ENCODE peak calls at places on chromosomes 12 and 14, in eight cellular contexts. W is PC-9, T is mammary epithelial cell, E is PC-3, B is MM.1S, D is GM23248, K is hepatocyte, M is HCT116. P is an unnamed sample.

GRCh38 chr12:4787965-4788364 is 67.8 kb downstream of the GALNT8 start:
- DNase-seq in D (no peak), W (no peak), T (no peak), K (no peak), B (no peak), M (no peak), E (no peak), P (no peak)

GRCh38 chr12:44465139-44465538 is 411.0 kb downstream of the NELL2 start:
- DNase-seq in D (no peak), T (no peak), E (peak; percentile 15), M (peak; percentile 3), W (no peak), K (peak; percentile 8), B (no peak), P (peak; percentile 9)

GRCh38 chr14:42715316-42715715 is 1108.6 kb downstream of the LRFN5 start:
- DNase-seq in B (no peak), D (peak; percentile 74), K (no peak), W (no peak), E (peak; percentile 69), T (no peak), M (no peak), P (no peak)

GRCh38 chr12:58030566-58031279 is 89.4 kb downstream of the ATP23 start:
- DNase-seq in B (no peak), K (no peak), D (peak; percentile 82), E (peak; percentile 83), T (peak; percentile 97), W (peak; percentile 18), M (no peak), P (no peak)

GRCh38 chr12:71128191-71128590 is 29.6 kb downstream of the TSPAN8 start:
- DNase-seq in B (no peak), T (no peak), W (no peak), D (no peak), M (no peak), K (no peak), E (no peak), P (peak; percentile 6)

GRCh38 chr12:958449-959123 is 9.1 kb upstream of the RAD52 start:
- DNase-seq in D (peak; percentile 51), E (peak; percentile 4), K (no peak), B (no peak), T (no peak), W (no peak), M (no peak), P (peak; percentile 11)

GRCh38 chr14:71289536-71289935 is 382.3 kb downstream of the PCNX1 start:
- DNase-seq in E (peak; percentile 95), T (no peak), W (peak; percentile 7), B (peak; percentile 91), M (no peak), D (no peak), K (no peak), P (no peak)

GRCh38 chr14:20652996-20653975 is 11.8 kb upstream of the OR6S1 start:
- DNase-seq in E (no peak), M (peak; percentile 91), B (no peak), T (peak; percentile 90), W (no peak), K (peak; percentile 59), D (peak; percentile 52), P (peak; percentile 85)

GRCh38 chr14:89851031-89851430 is 103.5 kb downstream of the EFCAB11 start:
- DNase-seq in B (no peak), M (no peak), E (no peak), T (no peak), K (no peak), D (no peak), W (no peak), P (no peak)

GRCh38 chr14:71130491-71131179 is 223.4 kb downstream of the PCNX1 start:
- DNase-seq in M (no peak), K (no peak), W (peak; percentile 55), E (peak; percentile 81), T (peak; percentile 27), B (no peak), D (peak; percentile 75), P (no peak)

GRCh38 chr12:41983896-41984295 is 160.8 kb downstream of the GXYLT1 start:
- DNase-seq in M (no peak), B (no peak), D (no peak), K (no peak), W (no peak), T (no peak), E (no peak), P (no peak)

GRCh38 chr14:61690982-61691381 is 4.3 kb upstream of the HIF1A start:
- DNase-seq in K (no peak), M (no peak), T (no peak), D (no peak), W (no peak), E (no peak), B (no peak), P (no peak)

GRCh38 chr14:92719890-92720323 is 28.5 kb downstream of the LGMN start:
- DNase-seq in T (no peak), K (peak; percentile 66), E (peak; percentile 93), M (no peak), B (no peak), W (no peak), D (peak; percentile 37), P (no peak)

GRCh38 chr14:92726933-92727262 is 21.5 kb downstream of the LGMN start:
- DNase-seq in E (no peak), K (no peak), M (no peak), D (no peak), T (no peak), W (no peak), B (no peak), P (no peak)

GRCh38 chr14:92728781-92729364 is 19.6 kb downstream of the LGMN start:
- DNase-seq in B (no peak), E (peak; percentile 92), D (no peak), W (peak; percentile 48), K (no peak), T (peak; percentile 89), M (no peak), P (no peak)

GRCh38 chr14:92726135-92726932 is 22.1 kb downstream of the LGMN start:
- DNase-seq in M (peak; percentile 39), D (peak; percentile 94), W (peak; percentile 69), E (peak; percentile 88), K (peak; percentile 79), B (no peak), T (peak; percentile 66), P (no peak)

GRCh38 chr14:92724516-92725340 is 23.7 kb downstream of the LGMN start:
- DNase-seq in T (no peak), K (peak; percentile 53), W (no peak), E (no peak), M (no peak), B (no peak), D (no peak), P (peak; percentile 30)
- H3K27ac ChIP-seq in T (no peak overlapping the region), K (peak overlapping the region; percentile 79), W (no peak overlapping the region), E (no peak overlapping the region), M (no peak overlapping the region), B (no peak overlapping the region), D (no peak overlapping the region), P (no peak overlapping the region)

GRCh38 chr12:47356129-47356622 is 276.4 kb upstream of the AMIGO2 start:
- DNase-seq in D (no peak), M (no peak), B (no peak), W (no peak), K (no peak), T (no peak), E (no peak), P (no peak)

GRCh38 chr12:47361389-47362031 is 281.8 kb upstream of the AMIGO2 start:
- DNase-seq in T (peak; percentile 84), W (no peak), E (no peak), M (no peak), K (no peak), D (no peak), B (peak; percentile 79), P (no peak)

GRCh38 chr12:47362131-47362686 is 282.4 kb upstream of the AMIGO2 start:
- DNase-seq in D (no peak), W (no peak), B (no peak), E (no peak), M (no peak), T (no peak), K (no peak), P (no peak)

GRCh38 chr12:47364251-47364650 is 284.5 kb upstream of the AMIGO2 start:
- DNase-seq in M (no peak), T (no peak), K (no peak), W (no peak), E (no peak), B (no peak), D (no peak), P (no peak)

DNA sequence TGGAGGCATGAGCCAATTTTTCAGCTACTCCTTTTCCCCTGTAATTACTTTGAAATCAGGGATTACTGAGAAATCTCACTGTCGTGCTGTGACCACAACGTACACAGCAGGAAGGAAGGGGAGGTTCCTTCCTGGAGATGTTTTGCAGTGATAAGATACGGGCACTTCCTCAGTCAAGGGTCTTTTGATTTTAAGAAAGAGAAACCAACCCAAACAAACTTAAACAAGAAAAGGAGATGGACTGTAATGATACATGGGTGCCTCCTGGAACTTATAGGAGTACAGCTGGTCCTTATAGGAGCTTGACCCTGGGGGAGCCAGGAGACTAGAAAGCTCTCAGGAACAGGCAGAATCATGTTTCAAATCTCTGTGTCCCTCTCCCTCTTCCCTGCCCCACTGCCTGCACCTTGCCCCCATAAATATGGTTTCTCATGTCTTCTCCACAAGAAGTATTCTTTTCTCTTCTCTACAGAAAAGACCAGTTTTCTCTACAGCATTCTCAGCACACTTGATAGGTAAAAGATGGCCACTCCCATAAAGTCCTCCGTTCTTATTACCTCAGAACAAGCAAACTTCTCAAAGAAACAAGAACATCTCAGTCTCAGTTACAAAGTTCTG is 281.1 kb upstream of the AMIGO2 start:
- DNase-seq in W (no peak), E (no peak), D (no peak), B (peak; percentile 48), T (no peak), M (no peak), K (no peak), P (no peak)
- H3K4me2 ChIP-seq in W (peak overlapping the region; percentile 17), E (no peak overlapping the region), D (no peak overlapping the region), B (peak overlapping the region; percentile 96), T (peak overlapping the region; percentile 27), M (peak overlapping the region; percentile 13), K (no peak overlapping the region), P (no peak overlapping the region)

DNA sequence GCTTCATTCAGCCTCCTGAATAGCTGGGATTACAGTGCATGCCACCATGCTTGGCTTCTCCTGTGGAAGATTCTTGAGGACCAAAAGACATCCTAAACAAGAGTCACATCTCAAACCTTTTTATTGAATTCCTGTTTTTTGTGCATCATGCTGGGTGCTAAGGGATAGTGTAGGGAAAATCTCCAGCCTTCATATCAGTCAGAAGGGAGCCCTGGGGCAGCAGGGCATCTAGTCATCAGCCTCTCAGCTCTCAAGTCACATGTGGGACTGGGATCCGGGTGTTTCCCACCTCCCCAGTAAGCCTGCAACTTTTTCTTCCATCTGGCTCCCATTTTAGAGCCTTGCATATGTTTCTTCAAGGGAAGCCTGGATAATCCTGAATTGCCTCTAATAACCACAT is 25.1 kb upstream of the OASL start:
- DNase-seq in K (no peak), B (no peak), D (no peak), W (no peak), M (no peak), E (no peak), T (no peak), P (no peak)
- TF ChIP-seq EZH2 in K (no peak), B (no peak), D (no peak), W (no peak), M (no peak), E (no peak), T (no peak), P (no peak)

DNA sequence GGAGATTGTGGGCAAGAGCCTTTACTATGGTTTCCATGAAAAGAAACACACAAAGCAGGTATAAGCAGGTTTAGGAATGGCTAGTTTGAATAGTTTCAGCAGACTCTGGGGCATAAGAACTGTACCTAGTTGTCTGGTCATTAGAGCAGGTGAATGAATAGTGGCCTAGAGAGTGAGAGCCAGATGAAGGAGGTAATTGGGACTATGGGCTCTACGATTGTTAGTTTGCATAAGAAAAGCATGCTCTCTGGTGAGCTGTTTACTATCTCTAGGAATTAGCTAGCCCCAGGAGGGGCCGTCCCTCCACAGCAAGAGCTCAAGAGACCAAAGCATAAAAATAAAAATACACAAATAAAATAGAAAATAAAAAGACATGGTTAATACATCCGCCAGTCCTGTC is 397.5 kb upstream of the GARIN6 start:
- DNase-seq in E (no peak), W (no peak), D (no peak), M (no peak), B (no peak), K (no peak), T (no peak), P (peak; percentile 7)
- H3K27ac ChIP-seq in E (no peak overlapping the region), W (no peak overlapping the region), D (no peak overlapping the region), M (no peak overlapping the region), B (no peak overlapping the region), K (no peak overlapping the region), T (no peak overlapping the region), P (no peak overlapping the region)

P was measured in neural progenitor cell.